ENCODE peak calls at places on chromosome 6, in nine cellular contexts. X, G, Y, N, V, I, E, Z and R are unnamed samples.

GRCh38 chr6:13248053-13248452 is 80.3 kb downstream of the TBC1D7 start:
- DNase-seq in N (no peak), V (no peak), Y (no peak), X (no peak), Z (peak), G (no peak), E (no peak), I (no peak), R (no peak)

GRCh38 chr6:54093306-54093705 is 17.9 kb upstream of the MLIP start:
- DNase-seq in X (no peak), G (no peak), E (no peak), Z (no peak), V (no peak), N (no peak), I (no peak), Y (no peak), R (no peak)

GRCh38 chr6:112202639-112203341 is 51.6 kb downstream of the LAMA4 start:
- DNase-seq in N (no peak), G (no peak), I (no peak), Y (no peak), Z (no peak), V (peak), X (no peak), E (no peak), R (no peak)

GRCh38 chr6:149771925-149772324 is 22.4 kb downstream of the PCMT1 start:
- DNase-seq in E (no peak), Y (no peak), G (no peak), Z (no peak), V (no peak), X (no peak), I (no peak), N (no peak), R (no peak)

GRCh38 chr6:46921731-46922130 is at the start of gene ADGRF5:
- DNase-seq in I (no peak), X (no peak), N (peak), Y (no peak), E (no peak), V (no peak), G (no peak), Z (no peak), R (no peak)

GRCh38 chr6:18302561-18303439 is 38.5 kb upstream of the DEK start:
- DNase-seq in X (no peak), E (no peak), I (no peak), V (no peak), Z (no peak), N (no peak), G (no peak), Y (no peak), R (no peak)

GRCh38 chr6:81265106-81265505 is 487.4 kb downstream of the TENT5A start:
- DNase-seq in V (no peak), X (no peak), E (no peak), Z (no peak), Y (no peak), N (no peak), G (no peak), I (no peak), R (no peak)

GRCh38 chr6:40806479-40806878 is 219.3 kb upstream of the LRFN2 start:
- DNase-seq in V (peak), I (no peak), E (no peak), G (no peak), Z (no peak), Y (no peak), X (no peak), N (no peak), R (no peak)

GRCh38 chr6:91081452-91082067 is 494.7 kb upstream of the MAP3K7 start:
- DNase-seq in Y (peak), V (peak), X (no peak), I (no peak), Z (peak), E (no peak), G (no peak), N (no peak), R (peak)

GRCh38 chr6:52545050-52545843 is 31.6 kb downstream of the TRAM2 start:
- DNase-seq in G (no peak), N (no peak), Z (no peak), V (no peak), E (no peak), X (no peak), I (no peak), Y (no peak), R (no peak)

GRCh38 chr6:87742106-87742505 is 40.1 kb upstream of the AKIRIN2 start:
- DNase-seq in V (no peak), N (no peak), X (no peak), Y (no peak), I (no peak), Z (no peak), E (no peak), G (peak), R (no peak)

GRCh38 chr6:144990768-144991167 is 705.6 kb downstream of the UTRN start:
- DNase-seq in Z (no peak), N (no peak), V (no peak), E (no peak), Y (no peak), X (no peak), I (no peak), G (no peak), R (no peak)

GRCh38 chr6:64376394-64376793 is 740.8 kb downstream of the PHF3 start:
- DNase-seq in N (no peak), Z (no peak), Y (no peak), X (no peak), E (no peak), V (no peak), I (no peak), G (no peak), R (no peak)

GRCh38 chr6:161367472-161367871 is 93.6 kb upstream of the AGPAT4 start:
- DNase-seq in V (peak), X (no peak), Z (no peak), E (no peak), N (no peak), G (no peak), I (no peak), Y (no peak), R (no peak)

GRCh38 chr6:158867381-158868121 is 48.4 kb upstream of the EZR start:
- DNase-seq in E (no peak), V (peak), G (no peak), N (no peak), X (no peak), Z (no peak), Y (no peak), I (no peak), R (no peak)

GRCh38 chr6:128725271-128726233 is 157.4 kb upstream of the LAMA2 start:
- DNase-seq in V (peak), G (no peak), N (peak), E (no peak), X (no peak), I (no peak), Y (peak), Z (peak), R (no peak)

GRCh38 chr6:143843689-143844405 is 709 bp downstream of the LTV1 start:
- DNase-seq in V (peak), I (no peak), X (peak), N (no peak), Z (no peak), E (no peak), G (no peak), Y (no peak), R (no peak)

GRCh38 chr6:32327103-32327502 is 44.6 kb downstream of the TSBP1 start:
- DNase-seq in E (no peak), X (peak), Z (no peak), N (no peak), I (no peak), G (peak), V (no peak), Y (no peak), R (no peak)

GRCh38 chr6:139597087-139597763 is 222.8 kb upstream of the CITED2 start:
- DNase-seq in E (no peak), N (no peak), G (no peak), X (no peak), Y (no peak), Z (no peak), V (no peak), I (no peak), R (no peak)

GRCh38 chr6:166365221-166365620 is 17.5 kb downstream of the MPC1 start:
- DNase-seq in I (no peak), N (peak), E (no peak), Z (no peak), G (no peak), Y (no peak), X (no peak), V (no peak), R (no peak)

GRCh38 chr6:27726620-27727023 is 185.6 kb downstream of the OR2B2 start:
- DNase-seq in X (no peak), Z (no peak), E (no peak), Y (no peak), N (no peak), V (no peak), I (no peak), G (no peak), R (no peak)

GRCh38 chr6:88349511-88349910 is 183.4 kb upstream of the CNR1 start:
- DNase-seq in G (no peak), V (no peak), I (no peak), X (no peak), Y (no peak), E (no peak), Z (no peak), N (no peak), R (no peak)

GRCh38 chr6:164106345-164106769 is 691.8 kb downstream of the QKI start:
- DNase-seq in E (no peak), V (no peak), N (peak), I (no peak), Z (peak), Y (peak), X (no peak), G (no peak), R (no peak)

GRCh38 chr6:148747493-148748160 is 797 bp downstream of the UST start:
- DNase-seq in V (peak), N (peak), E (no peak), X (peak), G (peak), Z (peak), I (no peak), Y (no peak), R (no peak)

GRCh38 chr6:38860041-38860440 is 144.9 kb downstream of the DNAH8 start:
- DNase-seq in Z (no peak), V (no peak), X (no peak), G (no peak), I (no peak), Y (no peak), E (no peak), N (no peak), R (no peak)